ENCODE peak calls at places on chromosomes 3 and 15, in four cellular contexts. T, Y, I and Z are unnamed samples.

GRCh38 chr15:41291065-41291631 is 41.2 kb downstream of the OIP5 start:
- DNase-seq in T (no peak), Y (peak; percentile 84), I (no peak), Z (no peak)

GRCh38 chr15:78211189-78211921 is 23.0 kb downstream of the ACSBG1 start:
- DNase-seq in I (no peak), Y (no peak), T (no peak), Z (no peak)

GRCh38 chr3:108153451-108153981 is 62.7 kb upstream of the CD47 start:
- DNase-seq in T (peak; percentile 37), I (peak; percentile 29), Y (no peak), Z (peak; percentile 48)

GRCh38 chr15:39594764-39595620 is 14.1 kb downstream of the THBS1 start:
- DNase-seq in Y (no peak), T (no peak), I (no peak), Z (no peak)

GRCh38 chr3:112499328-112499727 is at the start of gene BTLA:
- DNase-seq in T (no peak), Y (peak; percentile 79), I (no peak), Z (no peak)

GRCh38 chr15:74531144-74531811 is 9.7 kb upstream of the ARID3B start:
- DNase-seq in Y (no peak), T (peak; percentile 71), I (no peak), Z (peak; percentile 93)

GRCh38 chr3:96083610-96084009 is 730.8 kb upstream of the EPHA6 start:
- DNase-seq in T (no peak), I (no peak), Y (no peak), Z (no peak)

GRCh38 chr3:195714380-195715011 is 6.3 kb upstream of the MUC20 start:
- DNase-seq in T (no peak), Y (no peak), I (no peak), Z (no peak)

GRCh38 chr15:87401986-87402385 is 854.6 kb downstream of the NTRK3 start:
- DNase-seq in I (no peak), Y (no peak), T (no peak), Z (peak; percentile 35)

GRCh38 chr3:113697192-113698090 is 999 bp upstream of the USF3 start:
- DNase-seq in T (peak; percentile 7), I (no peak), Y (no peak), Z (no peak)

GRCh38 chr15:100601628-100602063 is 338 bp downstream of the LINS1 start:
- DNase-seq in Y (no peak), I (no peak), T (no peak), Z (no peak)

GRCh38 chr15:74381481-74381880 is 14.0 kb upstream of the CYP11A1 start:
- DNase-seq in I (no peak), Y (no peak), T (no peak), Z (no peak)

GRCh38 chr15:91118796-91119590 is 18.9 kb downstream of the SV2B start:
- DNase-seq in Y (no peak), I (no peak), T (no peak), Z (no peak)

GRCh38 chr3:30293621-30294240 is 312.7 kb upstream of the TGFBR2 start:
- DNase-seq in I (no peak), Y (no peak), T (no peak), Z (no peak)

GRCh38 chr15:31499953-31500808 is 173.5 kb downstream of the KLF13 start:
- DNase-seq in I (no peak), Y (no peak), T (no peak), Z (no peak)

GRCh38 chr3:11452988-11453847 is 181.0 kb downstream of the ATG7 start:
- DNase-seq in Y (no peak), T (peak; percentile 15), I (no peak), Z (no peak)

GRCh38 chr15:78162038-78162437 is 12.9 kb downstream of the IDH3A start:
- DNase-seq in I (no peak), T (no peak), Y (no peak), Z (no peak)

GRCh38 chr15:39878401-39878775 is 41.7 kb downstream of the GPR176 start:
- DNase-seq in T (no peak), Y (no peak), I (no peak), Z (no peak)

GRCh38 chr3:65967376-65967775 is 71.3 kb downstream of the MAGI1 start:
- DNase-seq in I (no peak), T (no peak), Y (no peak), Z (no peak)

GRCh38 chr3:65961128-65961527 is 77.6 kb downstream of the MAGI1 start:
- DNase-seq in Y (no peak), I (no peak), T (no peak), Z (no peak)

GRCh38 chr3:65961733-65962132 is 77.0 kb downstream of the MAGI1 start:
- DNase-seq in I (no peak), T (peak; percentile 73), Y (no peak), Z (no peak)

GRCh38 chr3:65960087-65960486 is 78.6 kb downstream of the MAGI1 start:
- DNase-seq in T (no peak), I (no peak), Y (no peak), Z (no peak)

DNA sequence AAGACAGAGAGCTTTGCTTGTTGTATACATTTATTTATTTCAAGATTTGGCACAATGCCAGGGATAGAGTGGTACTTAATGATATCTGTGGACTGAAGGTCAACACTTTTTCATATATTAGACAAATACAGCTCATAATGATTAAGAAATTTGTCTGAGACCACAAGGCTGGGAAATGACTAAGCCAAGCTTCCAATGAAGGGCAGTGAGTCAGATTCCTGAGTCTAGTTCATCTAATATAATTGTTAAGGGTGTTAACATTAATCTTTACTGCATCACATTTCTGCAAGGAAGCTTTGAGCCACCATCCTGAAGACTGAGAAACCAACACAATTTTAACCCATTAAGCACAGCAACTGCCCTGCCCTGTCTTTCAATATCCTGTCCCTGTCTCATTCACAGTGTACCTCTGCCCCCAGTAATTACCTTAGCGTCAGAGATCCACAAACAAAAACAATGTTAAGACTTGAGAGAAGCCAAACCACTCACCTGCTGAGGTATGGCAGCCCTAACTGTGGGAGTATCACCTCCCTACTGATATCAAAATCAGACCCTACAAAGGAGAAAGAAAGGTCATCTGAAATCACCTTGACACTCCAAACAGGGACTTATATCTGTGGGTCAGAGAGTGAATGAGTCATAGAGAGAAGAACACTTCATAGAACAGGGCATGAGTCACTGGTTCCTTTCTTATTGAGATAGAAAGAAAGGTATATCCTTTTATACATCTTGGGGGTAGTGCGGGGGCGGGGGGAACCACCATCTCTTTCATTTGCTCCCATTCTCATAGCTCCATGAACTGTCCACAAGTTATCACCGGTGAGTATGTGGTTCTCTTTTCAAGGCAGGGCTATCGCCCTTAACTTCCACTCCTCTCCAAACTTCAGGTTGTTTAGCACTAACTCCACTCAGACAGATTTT is 74.7 kb downstream of the MAGI1 start:
- DNase-seq in T (peak; percentile 47), Y (peak; percentile 40), I (no peak), Z (no peak)
- TF ChIP-seq SUZ12 in T (no peak), Y (no peak), I (no peak), Z (no peak)

DNA sequence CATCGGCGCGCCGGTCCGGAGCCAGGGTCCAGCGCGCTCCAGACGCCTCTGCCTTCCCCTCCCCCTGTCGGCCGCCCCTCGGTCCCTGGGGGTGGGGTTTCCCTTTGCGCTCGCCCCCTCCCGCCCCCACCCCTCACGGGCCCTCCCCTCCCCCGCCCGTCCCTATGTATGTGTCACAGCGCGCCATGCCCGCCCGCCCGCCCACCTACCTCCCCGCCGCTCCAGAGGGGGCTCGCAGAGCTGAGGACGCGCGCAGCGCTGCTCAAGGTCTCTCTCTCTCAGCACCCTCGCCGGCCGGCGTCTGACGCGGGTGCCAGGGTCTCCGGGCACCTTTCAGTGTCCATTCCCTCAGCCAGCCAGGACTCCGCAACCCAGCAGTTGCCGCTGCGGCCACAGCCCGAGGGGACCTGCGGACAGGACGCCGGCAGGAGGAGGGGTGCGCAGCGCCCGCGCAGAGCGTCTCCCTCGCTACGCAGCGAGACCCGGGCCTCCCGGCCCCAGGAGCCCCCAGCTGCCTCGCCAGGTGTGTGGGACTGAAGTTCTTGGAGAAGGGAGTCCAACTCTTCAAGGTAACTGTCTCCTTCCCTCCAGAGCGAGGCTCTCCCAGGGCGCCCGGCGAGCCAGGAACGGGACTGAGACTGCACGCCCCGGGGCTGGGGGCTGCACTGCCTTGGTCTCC is at the start of gene ACAN:
- DNase-seq in T (no peak), I (no peak), Y (no peak), Z (no peak)
- H3K4me3 ChIP-seq in T (no peak within 1 kb of the TSS), I (peak within 1 kb of the TSS; percentile 74), Y (no peak within 1 kb of the TSS), Z (peak within 1 kb of the TSS; percentile 77)

DNA sequence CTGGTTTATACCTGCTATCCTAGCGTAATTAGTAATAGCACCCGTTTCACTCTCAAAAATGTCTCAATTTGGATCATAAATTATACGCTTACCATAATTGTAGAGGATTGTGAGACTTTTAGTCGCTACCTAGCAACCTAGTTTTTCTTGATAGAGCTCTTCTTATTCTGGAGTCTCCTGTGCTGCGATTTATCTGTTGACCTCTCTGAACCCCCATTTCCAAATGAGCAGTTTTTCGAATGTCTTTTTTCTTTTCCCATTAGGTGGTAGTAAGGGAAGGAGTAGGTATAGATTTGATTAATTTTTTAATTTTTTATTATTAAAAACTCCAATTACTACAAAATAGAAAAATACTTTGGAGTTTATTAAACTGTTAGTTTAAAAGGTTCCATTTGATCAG is 10.6 kb downstream of the SETD5 start:
- DNase-seq in I (no peak), Y (no peak), T (no peak), Z (no peak)
- H3K4me1 ChIP-seq in I (peaks cover 4% of the 10 kb centered on the region), Y (peaks cover 9% of the 10 kb centered on the region), T (peaks cover 99% of the 10 kb centered on the region), Z (peaks cover 5% of the 10 kb centered on the region)

GRCh38 chr3:71345429-71346027 is 238.0 kb downstream of the FOXP1 start:
- DNase-seq in Y (no peak), I (no peak), T (no peak), Z (no peak)

GRCh38 chr3:71339049-71339448 is 244.5 kb downstream of the FOXP1 start:
- DNase-seq in Y (no peak), T (no peak), I (no peak), Z (no peak)

GRCh38 chr3:71341721-71342120 is 241.8 kb downstream of the FOXP1 start:
- DNase-seq in I (no peak), T (no peak), Y (no peak), Z (no peak)
- TF ChIP-seq SUZ12 in I (no peak), T (no peak), Y (no peak), Z (no peak)

GRCh38 chr3:39809995-39810595 is 686 bp downstream of the MYRIP start:
- DNase-seq in I (no peak), Y (no peak), T (no peak), Z (no peak)
- H3K4me3 ChIP-seq in I (peak overlapping the region; percentile 62), Y (no peak overlapping the region), T (peak overlapping the region; percentile 50), Z (peak overlapping the region; percentile 65)

DNA sequence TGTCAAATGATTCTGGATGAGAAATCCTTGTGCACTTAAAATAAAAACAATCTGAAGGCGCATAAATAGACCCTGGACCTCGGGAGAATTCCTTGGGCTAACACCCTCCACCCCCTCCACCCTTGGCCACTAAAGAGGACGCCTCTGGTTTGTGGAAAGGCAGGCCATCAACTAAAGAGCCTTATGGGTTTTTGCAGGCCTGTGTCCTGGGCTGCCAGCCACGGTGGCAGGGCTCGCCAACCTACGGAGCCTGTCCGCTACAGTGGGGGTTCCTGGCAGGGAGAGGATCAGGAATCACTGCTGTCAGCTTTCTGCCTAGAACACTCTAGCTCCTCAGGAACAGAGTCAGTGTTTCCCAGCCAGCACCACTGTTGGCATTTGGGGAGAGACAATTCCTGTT is 20.3 kb downstream of the TLE3 start:
- DNase-seq in T (no peak), I (no peak), Y (no peak), Z (no peak)
- H3K4me1 ChIP-seq in T (peaks cover 48% of the 10 kb centered on the region), I (peaks cover 22% of the 10 kb centered on the region), Y (no peaks in the 10 kb centered on the region), Z (peaks cover 13% of the 10 kb centered on the region)

GRCh38 chr3:20047940-20048339 is 7.7 kb downstream of the KAT2B start:
- DNase-seq in Y (no peak), T (no peak), I (no peak), Z (no peak)
- TF ChIP-seq SUZ12 in Y (no peak), T (no peak), I (no peak), Z (no peak)